ENCODE peak calls at places on chromosomes 7 and 10, in eight cellular contexts. E is HFF-Myc, B is thyroid gland, G is neural progenitor cell, W is A673, X is BJ, P is transverse colon, A is fibroblast of mammary gland. J is an unnamed sample.

GRCh38 chr10:84256510-84257342 is 11.9 kb downstream of the RGR start:
- DNase-seq in A (peak), P (peak), X (no peak), B (peak), W (peak), E (no peak), G (peak), J (peak)

GRCh38 chr7:69732203-69732602 is 133.9 kb downstream of the AUTS2 start:
- DNase-seq in P (peak), G (no peak), E (no peak), B (peak), X (no peak), A (peak), W (no peak), J (no peak)

GRCh38 chr10:113001599-113002448 is 51.8 kb downstream of the TCF7L2 start:
- DNase-seq in X (no peak), G (no peak), P (no peak), A (no peak), E (no peak), W (no peak), B (no peak), J (peak)

GRCh38 chr7:45574521-45575500 is 643 bp downstream of the ADCY1 start:
- DNase-seq in E (no peak), X (no peak), P (no peak), W (peak), A (peak), B (peak), G (peak), J (peak)

GRCh38 chr7:4712371-4713182 is 30.5 kb downstream of the FOXK1 start:
- DNase-seq in A (peak), G (no peak), E (peak), X (peak), W (no peak), B (no peak), P (peak), J (peak)

GRCh38 chr7:115851291-115851690 is 179.3 kb downstream of the TFEC start:
- DNase-seq in B (no peak), E (peak), W (peak), X (peak), G (peak), P (no peak), A (peak), J (peak)

GRCh38 chr10:71989658-71990454 is 25.7 kb downstream of the CHST3 start:
- DNase-seq in E (no peak), G (no peak), B (no peak), P (no peak), X (no peak), W (no peak), A (no peak), J (no peak)

GRCh38 chr10:21516270-21517131 is 9.0 kb downstream of the SKIDA1 start:
- DNase-seq in E (no peak), P (peak), W (peak), A (peak), X (no peak), B (peak), G (peak), J (peak)

GRCh38 chr7:73623798-73624668 is at the start of gene MLXIPL:
- DNase-seq in X (no peak), E (no peak), P (peak), B (peak), A (peak), G (peak), W (peak), J (peak)

GRCh38 chr10:79391231-79392019 is 44.2 kb downstream of the PPIF start:
- DNase-seq in G (no peak), P (peak), X (no peak), E (no peak), B (no peak), W (no peak), A (peak), J (no peak)

GRCh38 chr10:76581685-76582084 is 1055.9 kb downstream of the KCNMA1 start:
- DNase-seq in P (no peak), W (no peak), A (no peak), X (no peak), B (peak), G (no peak), E (no peak), J (no peak)

GRCh38 chr10:3125527-3126170 is 46.9 kb downstream of the PITRM1 start:
- DNase-seq in B (no peak), W (no peak), A (no peak), E (no peak), X (no peak), P (no peak), G (no peak), J (no peak)

GRCh38 chr7:94145602-94146001 is 141.4 kb upstream of the BET1 start:
- DNase-seq in B (no peak), E (no peak), G (no peak), X (no peak), A (peak), W (peak), P (no peak), J (peak)

GRCh38 chr10:48564466-48565150 is 40.3 kb downstream of the ARHGAP22 start:
- DNase-seq in A (no peak), G (no peak), W (no peak), E (no peak), B (no peak), P (no peak), X (no peak), J (no peak)

GRCh38 chr10:105827133-105827532 is 1186.0 kb downstream of the SORCS3 start:
- DNase-seq in G (no peak), X (no peak), E (no peak), W (no peak), P (no peak), B (no peak), A (no peak), J (no peak)

GRCh38 chr7:98630770-98631169 is 13.7 kb downstream of the NPTX2 start:
- DNase-seq in A (no peak), P (no peak), X (no peak), G (no peak), W (no peak), E (no peak), B (no peak), J (no peak)

GRCh38 chr10:62071846-62072281 is 170.4 kb downstream of the ARID5B start:
- DNase-seq in E (no peak), A (peak), B (no peak), P (no peak), G (peak), X (no peak), W (no peak), J (peak)

GRCh38 chr7:114047889-114048288 is 129.1 kb upstream of the PPP1R3A start:
- DNase-seq in A (peak), X (no peak), E (no peak), G (no peak), P (no peak), B (no peak), W (no peak), J (peak)

GRCh38 chr10:80739963-80740715 is 202.4 kb downstream of the SH2D4B start:
- DNase-seq in P (no peak), A (no peak), E (no peak), X (no peak), B (no peak), G (no peak), W (no peak), J (no peak)

GRCh38 chr10:79375321-79376077 is 28.2 kb downstream of the PPIF start:
- DNase-seq in W (no peak), X (no peak), A (peak), E (no peak), G (no peak), B (no peak), P (no peak), J (peak)

GRCh38 chr7:94133460-94133859 is 129.3 kb upstream of the BET1 start:
- DNase-seq in W (no peak), X (no peak), G (no peak), A (peak), P (no peak), B (no peak), E (no peak), J (no peak)

GRCh38 chr7:88669913-88670312 is 89.6 kb upstream of the ZNF804B start:
- DNase-seq in E (no peak), P (no peak), X (no peak), G (no peak), W (no peak), A (no peak), B (no peak), J (no peak)

GRCh38 chr7:35420657-35421056 is 166.8 kb upstream of the TBX20 start:
- DNase-seq in G (no peak), A (no peak), E (no peak), W (peak), P (no peak), B (no peak), X (no peak), J (peak)

GRCh38 chr7:117827861-117828260 is 45.4 kb downstream of the CTTNBP2 start:
- DNase-seq in E (peak), A (peak), G (no peak), W (peak), P (no peak), B (peak), X (peak), J (peak)

GRCh38 chr10:99621454-99622246 is 1.4 kb upstream of the SLC25A28 start:
- DNase-seq in G (no peak), A (no peak), B (no peak), X (no peak), W (no peak), P (no peak), E (no peak), J (no peak)

GRCh38 chr7:90766814-90767564 is 170.9 kb downstream of the CDK14 start:
- DNase-seq in P (peak), X (no peak), G (peak), W (peak), E (no peak), A (peak), B (no peak), J (peak)

GRCh38 chr10:93954726-93955363 is 38.9 kb upstream of the PLCE1 start:
- DNase-seq in E (no peak), G (no peak), X (no peak), A (peak), P (no peak), B (no peak), W (no peak), J (peak)

GRCh38 chr10:1199897-1200721 is 143.9 kb downstream of the WDR37 start:
- DNase-seq in B (no peak), A (no peak), G (no peak), P (peak), E (no peak), X (no peak), W (no peak), J (no peak)

GRCh38 chr7:137953692-137954470 is 48.0 kb downstream of the CREB3L2 start:
- DNase-seq in W (peak), E (no peak), P (peak), B (peak), A (peak), X (no peak), G (peak), J (no peak)

GRCh38 chr7:155739538-155740140 is 72.6 kb downstream of the SHH start:
- DNase-seq in G (no peak), A (no peak), X (no peak), P (no peak), B (no peak), W (no peak), E (no peak), J (no peak)

GRCh38 chr10:91424016-91424415 is 13.9 kb downstream of the HECTD2 start:
- DNase-seq in A (peak), P (no peak), X (no peak), B (no peak), G (no peak), W (no peak), E (no peak), J (no peak)

GRCh38 chr7:68317476-68317875 is 1280.8 kb upstream of the AUTS2 start:
- DNase-seq in G (no peak), P (no peak), A (no peak), X (no peak), B (peak), W (no peak), E (no peak), J (no peak)

GRCh38 chr10:51663086-51663485 is 36.3 kb downstream of the CSTF2T start:
- DNase-seq in X (no peak), B (no peak), E (no peak), G (no peak), P (no peak), W (no peak), A (no peak), J (no peak)

DNA sequence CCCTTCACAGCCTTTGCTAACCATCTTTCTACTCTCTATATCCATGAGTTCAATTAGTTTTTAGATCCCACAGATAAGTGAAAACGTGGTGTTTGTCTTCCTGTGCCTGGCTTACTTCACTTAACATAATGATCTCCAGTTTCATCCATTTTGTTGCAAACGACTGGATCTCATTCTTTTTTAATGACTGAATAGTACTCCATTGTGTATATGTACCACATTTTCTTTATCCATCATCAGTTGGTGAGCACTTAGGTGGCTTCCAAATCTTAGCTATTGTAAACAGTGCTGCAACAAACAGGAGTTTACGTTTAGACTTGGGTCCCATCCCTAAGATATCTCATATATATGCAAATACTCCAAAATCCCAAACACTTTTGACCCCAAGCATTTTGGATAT is 9.1 kb downstream of the CDC123 start:
- DNase-seq in A (no peak), P (no peak), W (no peak), G (no peak), E (no peak), B (no peak), X (no peak), J (no peak)
- TF ChIP-seq CTCF in A (no peak), P (no peak), W (no peak), G (no peak), E (no peak), B (no peak), X (no peak), J (no peak)

GRCh38 chr10:103696411-103697145 is 158.8 kb downstream of the SH3PXD2A start:
- DNase-seq in E (peak), W (peak), P (peak), G (peak), B (peak), A (peak), X (peak), J (peak)
- H3K4me3 ChIP-seq in E (no peak), W (no peak), P (no peak), G (no peak), B (no peak), A (no peak), X (no peak), J (no peak)

DNA sequence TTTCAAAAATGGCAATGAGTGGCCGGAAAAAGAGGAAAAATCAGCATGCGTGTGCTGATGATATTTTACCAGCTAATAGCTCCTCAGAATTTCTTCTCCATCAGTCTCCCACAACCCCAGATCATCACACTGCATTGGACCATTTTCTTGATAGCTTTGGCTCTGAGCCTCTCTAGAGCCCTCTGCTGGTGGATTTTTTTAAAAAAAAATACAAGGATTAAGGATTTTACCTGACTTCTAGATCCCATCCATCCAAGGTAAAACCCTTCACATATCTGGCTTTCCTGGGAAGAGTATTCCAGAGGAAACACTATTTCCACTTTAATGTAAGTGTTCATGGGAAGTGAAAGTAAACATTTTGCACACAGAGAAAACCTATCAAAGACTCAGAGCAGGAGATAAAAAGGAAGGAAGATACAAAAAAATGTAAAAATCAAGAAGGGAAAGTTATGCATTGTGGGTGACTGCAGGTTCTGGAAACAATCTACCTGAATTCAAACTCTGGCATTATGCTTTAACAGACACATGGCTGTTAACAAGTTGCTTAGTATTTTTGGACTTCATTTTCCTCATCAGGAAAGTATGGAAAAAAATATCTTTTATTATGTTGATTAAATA is 380.9 kb downstream of the LRRTM3 start:
- DNase-seq in A (no peak), X (no peak), G (peak), P (no peak), W (peak), B (no peak), E (no peak), J (peak)
- TF ChIP-seq CTCF in A (peak), X (peak), G (peak), P (peak), W (peak), B (no peak), E (peak), J (peak)

DNA sequence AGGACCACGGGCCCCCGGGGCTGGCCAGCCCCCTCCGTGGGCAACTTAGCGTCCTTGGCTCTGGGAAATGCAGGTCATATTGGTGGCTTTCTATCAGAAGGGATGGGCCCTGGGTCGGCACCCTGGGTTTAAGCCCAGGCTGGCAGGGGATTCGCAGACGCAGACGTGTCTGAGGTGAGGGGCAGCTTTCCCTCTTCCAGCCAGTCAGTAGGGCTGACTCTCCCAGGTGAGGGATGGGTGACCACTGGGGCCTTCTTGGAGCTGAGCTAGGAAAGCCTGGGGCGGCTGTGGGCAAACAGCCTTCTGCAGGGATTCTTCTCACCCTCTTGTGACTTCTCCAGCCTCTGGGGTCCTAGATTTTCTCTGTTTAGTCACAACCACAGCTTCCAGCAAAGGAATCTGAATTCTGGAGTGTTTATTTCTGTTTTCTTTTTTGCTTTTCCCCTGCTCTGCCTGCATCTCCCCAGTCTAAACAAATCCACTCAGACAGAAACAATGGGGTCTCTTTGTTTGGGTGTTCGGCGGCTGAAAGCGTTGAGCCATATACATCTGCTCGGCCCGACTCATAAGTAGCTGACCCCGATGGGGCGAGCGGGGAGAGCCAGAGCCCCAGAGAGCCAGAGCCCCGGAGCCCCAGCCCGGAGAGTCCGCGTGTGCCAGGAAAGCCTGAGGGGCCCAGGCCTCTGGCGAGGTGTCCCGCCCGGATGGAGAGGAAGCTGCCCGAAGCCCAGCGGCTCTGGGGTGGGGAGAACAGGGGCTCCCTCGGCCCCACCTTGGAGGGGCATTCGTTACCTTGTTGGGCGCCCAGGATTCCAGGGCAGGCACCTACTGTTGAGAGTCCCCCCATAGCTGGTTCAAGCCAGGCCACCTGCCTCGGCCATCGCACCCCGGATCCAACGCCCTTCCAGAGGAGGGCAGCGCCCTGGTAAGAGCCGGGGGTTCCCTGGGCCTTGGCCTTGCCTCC is 2.0 kb downstream of the MNX1 start:
- DNase-seq in X (no peak), B (no peak), P (no peak), W (no peak), E (no peak), A (no peak), G (peak), J (no peak)
- H3K4me3 ChIP-seq in X (no peak), B (no peak), P (peak), W (no peak), E (no peak), A (no peak), G (no peak), J (no peak)

GRCh38 chr10:35546824-35547225 is 58.3 kb upstream of the GJD4 start:
- DNase-seq in E (no peak), A (no peak), B (no peak), G (peak), P (no peak), X (peak), W (peak), J (no peak)
- TF ChIP-seq CTCF in E (no peak), A (no peak), B (no peak), G (peak), P (no peak), X (peak), W (peak), J (no peak)

DNA sequence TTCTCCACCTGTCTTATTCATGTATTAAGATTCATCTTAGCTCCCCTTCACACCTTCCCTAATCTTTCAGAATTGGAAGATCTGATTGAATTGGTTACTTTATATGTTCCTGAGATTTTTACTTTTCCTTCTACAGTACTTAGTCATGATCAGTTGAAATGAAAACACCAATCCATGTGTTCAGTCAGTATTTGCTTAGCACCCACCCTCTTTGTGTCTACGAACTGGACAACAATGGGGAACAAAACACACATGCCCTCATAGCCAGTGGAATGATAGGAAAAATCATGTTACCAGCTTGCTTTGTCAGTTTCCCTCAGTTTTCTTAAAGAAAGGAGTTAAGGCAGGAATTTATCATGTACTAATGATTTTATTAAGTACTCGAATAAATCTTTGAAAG is 2.0 kb downstream of the MASTL start:
- DNase-seq in B (no peak), A (peak), E (no peak), G (no peak), X (no peak), W (no peak), P (no peak), J (no peak)
- H3K4me3 ChIP-seq in B (no peak), A (peak), E (peak), G (peak), X (no peak), W (peak), P (no peak), J (no peak)

J was measured in foreskin fibroblast.